ENCODE peak calls at places on chromosome 20, in five cellular contexts. One of them, this sample, is unnamed.

GRCh38 chr20:57813870-57814269 is 104.1 kb upstream of the PMEPA1 start:
- DNase-seq in GM12878: no peak
- DNase-seq in transverse colon: no peak
- DNase-seq in H1: no peak
- DNase-seq in sigmoid colon: peak; percentile 35
- DNase-seq in this sample: no peak

GRCh38 chr20:33693741-33694645 is 7.8 kb upstream of the E2F1 start:
- DNase-seq in GM12878: no peak
- DNase-seq in H1: peak; percentile 54
- DNase-seq in sigmoid colon: peak; percentile 83
- DNase-seq in transverse colon: no peak
- DNase-seq in this sample: no peak

GRCh38 chr20:16806886-16807285 is 58.7 kb downstream of the OTOR start:
- DNase-seq in GM12878: no peak
- DNase-seq in transverse colon: no peak
- DNase-seq in sigmoid colon: no peak
- DNase-seq in H1: no peak
- DNase-seq in this sample: no peak

GRCh38 chr20:60113771-60114170 is 155.5 kb downstream of the CDH26 start:
- DNase-seq in transverse colon: no peak
- DNase-seq in GM12878: no peak
- DNase-seq in sigmoid colon: no peak
- DNase-seq in H1: no peak
- DNase-seq in this sample: no peak

GRCh38 chr20:47150403-47151152 is 205.9 kb downstream of the ZMYND8 start:
- DNase-seq in GM12878: no peak
- DNase-seq in transverse colon: peak; percentile 66
- DNase-seq in H1: peak; percentile 84
- DNase-seq in sigmoid colon: peak; percentile 59
- DNase-seq in this sample: no peak

GRCh38 chr20:48933017-48933766 is 11.7 kb downstream of the ARFGEF2 start:
- DNase-seq in H1: no peak
- DNase-seq in sigmoid colon: no peak
- DNase-seq in GM12878: no peak
- DNase-seq in transverse colon: peak; percentile 89
- DNase-seq in this sample: no peak

GRCh38 chr20:30168025-30168799 is 1089.3 kb upstream of the DEFB115 start:
- DNase-seq in sigmoid colon: peak; percentile 62
- DNase-seq in GM12878: no peak
- DNase-seq in H1: no peak
- DNase-seq in transverse colon: no peak
- DNase-seq in this sample: no peak

GRCh38 chr20:35314460-35315198 is 22.4 kb upstream of the FAM83C start:
- DNase-seq in sigmoid colon: no peak
- DNase-seq in transverse colon: no peak
- DNase-seq in GM12878: no peak
- DNase-seq in H1: no peak
- DNase-seq in this sample: no peak

GRCh38 chr20:1803216-1804128 is 91.7 kb upstream of the SIRPA start:
- DNase-seq in H1: peak; percentile 79
- DNase-seq in GM12878: no peak
- DNase-seq in transverse colon: peak; percentile 58
- DNase-seq in sigmoid colon: peak; percentile 78
- DNase-seq in this sample: no peak

GRCh38 chr20:61099786-61100185 is 152.3 kb upstream of the CDH4 start:
- DNase-seq in GM12878: no peak
- DNase-seq in sigmoid colon: peak; percentile 20
- DNase-seq in H1: no peak
- DNase-seq in transverse colon: no peak
- DNase-seq in this sample: no peak

GRCh38 chr20:12605751-12606150 is 403.0 kb upstream of the SPTLC3 start:
- DNase-seq in H1: no peak
- DNase-seq in sigmoid colon: no peak
- DNase-seq in transverse colon: no peak
- DNase-seq in GM12878: no peak
- DNase-seq in this sample: no peak

GRCh38 chr20:21808863-21809664 is 103.6 kb downstream of the PAX1 start:
- DNase-seq in H1: peak; percentile 97
- DNase-seq in GM12878: no peak
- DNase-seq in sigmoid colon: no peak
- DNase-seq in transverse colon: peak; percentile 36
- DNase-seq in this sample: no peak

GRCh38 chr20:62752181-62752670 is 43.6 kb downstream of the NTSR1 start:
- DNase-seq in sigmoid colon: no peak
- DNase-seq in H1: no peak
- DNase-seq in transverse colon: no peak
- DNase-seq in GM12878: no peak
- DNase-seq in this sample: no peak

GRCh38 chr20:45342863-45343444 is 5.3 kb downstream of the SDC4 start:
- DNase-seq in H1: no peak
- DNase-seq in transverse colon: no peak
- DNase-seq in sigmoid colon: no peak
- DNase-seq in GM12878: no peak
- DNase-seq in this sample: no peak

GRCh38 chr20:45345104-45345936 is 2.9 kb downstream of the SDC4 start:
- DNase-seq in H1: no peak
- DNase-seq in GM12878: no peak
- DNase-seq in sigmoid colon: no peak
- DNase-seq in transverse colon: peak; percentile 78
- DNase-seq in this sample: no peak

GRCh38 chr20:45341939-45342862 is 6.0 kb downstream of the SDC4 start:
- DNase-seq in sigmoid colon: peak; percentile 89
- DNase-seq in H1: peak; percentile 63
- DNase-seq in GM12878: no peak
- DNase-seq in transverse colon: peak; percentile 53
- DNase-seq in this sample: no peak

GRCh38 chr20:45343867-45344721 is 4.1 kb downstream of the SDC4 start:
- DNase-seq in transverse colon: peak; percentile 76
- DNase-seq in sigmoid colon: peak; percentile 88
- DNase-seq in GM12878: no peak
- DNase-seq in H1: no peak
- DNase-seq in this sample: no peak

DNA sequence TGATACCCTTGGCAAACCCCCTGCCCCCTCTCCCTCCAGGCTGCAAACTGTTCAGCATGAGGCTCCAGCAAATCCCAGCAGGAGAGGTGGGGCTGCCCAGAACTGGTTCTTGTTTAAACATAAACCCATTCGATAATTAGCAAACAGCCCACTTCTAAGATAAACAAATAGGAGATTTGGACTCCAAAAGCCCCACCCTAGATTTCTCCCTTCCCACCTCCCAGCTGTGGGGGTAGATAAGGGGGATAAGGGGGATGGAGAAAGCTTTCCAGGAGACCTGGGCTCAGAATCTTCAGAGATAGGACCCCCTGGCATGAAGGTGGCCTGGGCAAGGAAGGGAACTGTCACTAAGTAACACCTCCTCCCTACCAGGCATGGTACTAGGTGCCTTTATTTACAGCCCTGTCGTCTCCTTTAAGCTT is 4.8 kb downstream of the SDC4 start:
- DNase-seq in sigmoid colon: no peak
- DNase-seq in transverse colon: peak; percentile 72
- DNase-seq in GM12878: no peak
- DNase-seq in H1: peak; percentile 49
- DNase-seq in this sample: no peak
- TF ChIP-seq EP300 in sigmoid colon: no peak
- TF ChIP-seq EP300 in transverse colon: no peak
- TF ChIP-seq EP300 in GM12878: no peak
- TF ChIP-seq EP300 in H1: no peak
- TF ChIP-seq EP300 in this sample: no peak

GRCh38 chr20:17960927-17961599 is 7.5 kb downstream of the SNX5 start:
- DNase-seq in H1: no peak
- DNase-seq in transverse colon: peak; percentile 33
- DNase-seq in sigmoid colon: peak; percentile 84
- DNase-seq in GM12878: no peak
- DNase-seq in this sample: no peak

GRCh38 chr20:17959257-17959627 is 9.4 kb downstream of the SNX5 start:
- DNase-seq in sigmoid colon: no peak
- DNase-seq in transverse colon: no peak
- DNase-seq in H1: no peak
- DNase-seq in GM12878: no peak
- DNase-seq in this sample: no peak

GRCh38 chr20:17957505-17958325 is 10.9 kb downstream of the SNX5 start:
- DNase-seq in GM12878: no peak
- DNase-seq in sigmoid colon: no peak
- DNase-seq in transverse colon: no peak
- DNase-seq in H1: no peak
- DNase-seq in this sample: no peak

GRCh38 chr20:17956099-17956685 is 12.4 kb downstream of the SNX5 start:
- DNase-seq in transverse colon: no peak
- DNase-seq in GM12878: no peak
- DNase-seq in sigmoid colon: no peak
- DNase-seq in H1: no peak
- DNase-seq in this sample: no peak

DNA sequence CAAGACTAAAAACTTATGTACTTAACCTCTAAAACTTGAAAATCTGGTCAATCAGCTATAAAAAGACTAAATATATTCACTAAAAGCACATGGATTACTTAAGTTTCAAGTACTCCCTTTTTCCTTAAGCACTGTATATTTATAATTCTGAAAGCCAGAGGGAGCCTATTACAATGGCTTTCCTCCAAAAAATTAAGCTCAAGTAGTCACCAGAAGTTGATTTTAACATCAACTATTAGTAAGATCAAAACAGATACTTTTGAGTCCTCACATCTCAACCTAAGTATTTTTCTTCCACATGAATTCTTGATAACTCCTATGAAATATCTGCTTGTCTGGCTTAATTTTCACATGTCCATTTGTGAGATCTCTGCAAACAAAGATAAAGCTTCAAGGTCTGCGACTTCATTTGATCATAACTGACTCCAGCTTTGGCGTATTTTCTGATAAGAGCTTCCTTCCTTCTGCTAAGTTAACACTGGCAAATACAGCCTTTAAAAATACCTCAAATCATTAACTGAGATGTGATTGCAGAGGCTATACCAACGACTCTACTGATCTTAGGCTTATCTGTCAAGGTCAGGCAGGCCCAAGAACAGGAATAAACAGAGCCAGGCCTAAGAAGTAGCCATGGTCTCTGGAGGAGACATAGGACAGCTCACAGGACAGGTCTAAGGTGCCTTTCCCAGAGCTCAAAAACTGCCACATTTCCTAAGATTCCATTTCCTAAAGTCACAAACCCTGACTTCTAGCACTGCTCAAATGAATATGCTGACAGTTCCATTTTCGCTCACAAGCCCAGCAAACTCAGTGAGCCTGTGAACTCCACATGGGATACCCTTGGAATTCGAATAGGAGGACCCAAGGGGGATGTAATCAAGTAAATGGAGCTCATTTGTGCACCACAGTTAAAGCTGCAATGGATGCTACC is 10.0 kb downstream of the SNX5 start:
- DNase-seq in GM12878: no peak
- DNase-seq in H1: no peak
- DNase-seq in sigmoid colon: no peak
- DNase-seq in transverse colon: no peak
- DNase-seq in this sample: no peak
- TF ChIP-seq EP300 in GM12878: no peak
- TF ChIP-seq EP300 in H1: no peak
- TF ChIP-seq EP300 in sigmoid colon: no peak
- TF ChIP-seq EP300 in transverse colon: no peak
- TF ChIP-seq EP300 in this sample: no peak

DNA sequence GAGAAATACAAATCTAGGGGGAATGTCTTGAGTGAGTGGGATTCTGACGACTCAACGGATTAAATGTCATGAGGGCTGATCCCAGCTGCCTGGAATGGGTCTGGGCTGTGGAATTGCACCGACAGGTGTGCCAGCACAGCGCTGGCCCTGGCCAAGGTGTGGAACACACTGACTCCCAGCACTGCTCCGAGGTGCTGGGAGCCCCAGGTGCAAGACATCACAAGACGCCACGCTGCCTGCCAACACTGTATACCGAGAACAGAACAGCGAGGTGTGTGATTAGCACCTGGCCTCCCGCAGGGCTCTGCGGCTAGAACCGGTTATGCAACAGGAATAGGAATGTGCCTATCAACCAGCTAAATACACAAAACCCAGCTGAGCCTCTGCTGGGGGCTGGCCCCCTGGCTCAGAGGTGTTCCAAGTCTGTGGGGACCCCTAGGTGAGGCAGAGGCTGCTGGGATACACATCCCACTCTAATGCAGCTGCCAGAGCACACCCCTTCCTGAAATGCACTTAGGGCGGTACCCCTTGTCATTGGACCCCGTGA is 24.8 kb upstream of the APMAP start:
- DNase-seq in sigmoid colon: peak; percentile 57
- DNase-seq in GM12878: no peak
- DNase-seq in transverse colon: peak; percentile 74
- DNase-seq in H1: peak; percentile 59
- DNase-seq in this sample: no peak
- TF ChIP-seq EP300 in sigmoid colon: no peak
- TF ChIP-seq EP300 in GM12878: no peak
- TF ChIP-seq EP300 in transverse colon: no peak
- TF ChIP-seq EP300 in H1: no peak
- TF ChIP-seq EP300 in this sample: no peak

GRCh38 chr20:51631011-51631950 is 88.8 kb upstream of the NFATC2 start:
- DNase-seq in GM12878: no peak
- DNase-seq in transverse colon: peak; percentile 49
- DNase-seq in H1: no peak
- DNase-seq in sigmoid colon: peak; percentile 94
- DNase-seq in this sample: peak; percentile 93
- TF ChIP-seq EP300 in GM12878: no peak
- TF ChIP-seq EP300 in transverse colon: peak; percentile 95
- TF ChIP-seq EP300 in H1: no peak
- TF ChIP-seq EP300 in sigmoid colon: peak; percentile 82
- TF ChIP-seq EP300 in this sample: peak; percentile 69

GRCh38 chr20:44210422-44211176 is at the start of gene OSER1:
- DNase-seq in H1: peak; percentile 98
- DNase-seq in transverse colon: peak; percentile 99
- DNase-seq in sigmoid colon: peak; percentile 99
- DNase-seq in GM12878: peak; percentile 88
- DNase-seq in this sample: peak; percentile 100
- TF ChIP-seq EP300 in H1: peak; percentile 57
- TF ChIP-seq EP300 in transverse colon: peak; percentile 44
- TF ChIP-seq EP300 in sigmoid colon: no peak
- TF ChIP-seq EP300 in GM12878: peak; percentile 44
- TF ChIP-seq EP300 in this sample: no peak

This sample was measured in esophagus muscularis mucosa.